ENCODE peak calls at places on chromosomes 3 and 15, in six cellular contexts. L, B, O, T, C and R are unnamed samples.
A peak's percentile ranks its signal among the peaks of the same experiment; 100 is the strongest.

GRCh38 chr3:184272269-184272668 is 3.6 kb upstream of the ECE2 start:
- DNase-seq in L (no peak), B (no peak), O (no peak), T (no peak), C (no peak), R (no peak)

GRCh38 chr3:108565506-108565905 is 23.7 kb downstream of the CIP2A start:
- DNase-seq in L (no peak), B (no peak), O (no peak), T (no peak), C (no peak), R (no peak)

GRCh38 chr3:46864051-46864881 is 1.0 kb upstream of the MYL3 start:
- DNase-seq in L (no peak), B (no peak), O (no peak), T (no peak), C (no peak), R (no peak)

GRCh38 chr15:25250011-25250596 is 188.7 kb downstream of the UBE3A start:
- DNase-seq in L (no peak), B (no peak), O (no peak), T (no peak), C (no peak), R (no peak)

GRCh38 chr3:184428561-184429175 is 48.8 kb downstream of the CHRD start:
- DNase-seq in L (no peak), B (no peak), O (no peak), T (no peak), C (no peak), R (no peak)

GRCh38 chr3:45143673-45144670 is 2.2 kb downstream of the CDCP1 start:
- DNase-seq in L (no peak), B (no peak), O (no peak), T (no peak), C (peak; percentile 78), R (no peak)

GRCh38 chr3:33855884-33856546 is 57.6 kb downstream of the PDCD6IP start:
- DNase-seq in L (no peak), B (no peak), O (no peak), T (no peak), C (no peak), R (no peak)

GRCh38 chr15:96619171-96619570 is 288.7 kb downstream of the NR2F2 start:
- DNase-seq in L (no peak), B (peak; percentile 22), O (no peak), T (no peak), C (no peak), R (no peak)

GRCh38 chr3:69936266-69936665 is 63.3 kb upstream of the SAMMSON start:
- DNase-seq in L (no peak), B (no peak), O (no peak), T (no peak), C (no peak), R (no peak)

GRCh38 chr3:122004123-122004522 is 17.9 kb downstream of the ILDR1 start:
- DNase-seq in L (no peak), B (no peak), O (no peak), T (no peak), C (no peak), R (no peak)

GRCh38 chr3:73727117-73727802 is 102.5 kb upstream of the PDZRN3 start:
- DNase-seq in L (peak; percentile 37), B (peak; percentile 73), O (peak; percentile 83), T (no peak), C (peak; percentile 98), R (peak; percentile 20)

GRCh38 chr15:35753486-35753885 is 207.5 kb upstream of the DPH6 start:
- DNase-seq in L (no peak), B (no peak), O (peak; percentile 68), T (no peak), C (no peak), R (no peak)

GRCh38 chr15:83848315-83849050 is 194.6 kb downstream of the ADAMTSL3 start:
- DNase-seq in L (no peak), B (no peak), O (peak; percentile 97), T (no peak), C (peak; percentile 82), R (no peak)

GRCh38 chr3:113890256-113890900 is 51.8 kb downstream of the GRAMD1C start:
- DNase-seq in L (peak; percentile 64), B (peak; percentile 28), O (no peak), T (no peak), C (no peak), R (no peak)

GRCh38 chr15:62482715-62483429 is 317.8 kb upstream of the C2CD4B start:
- DNase-seq in L (peak; percentile 85), B (peak; percentile 97), O (peak; percentile 65), T (peak; percentile 39), C (peak; percentile 73), R (peak; percentile 33)

GRCh38 chr3:187367561-187368103 is 553 bp upstream of the RTP4 start:
- DNase-seq in L (no peak), B (no peak), O (no peak), T (no peak), C (no peak), R (no peak)

GRCh38 chr3:187360087-187360486 is 8.1 kb upstream of the RTP4 start:
- DNase-seq in L (no peak), B (no peak), O (no peak), T (no peak), C (no peak), R (peak; percentile 14)

GRCh38 chr3:187360523-187361060 is 7.6 kb upstream of the RTP4 start:
- DNase-seq in L (no peak), B (no peak), O (no peak), T (no peak), C (no peak), R (no peak)

GRCh38 chr3:187361835-187362234 is 6.3 kb upstream of the RTP4 start:
- DNase-seq in L (no peak), B (peak; percentile 78), O (no peak), T (no peak), C (no peak), R (no peak)
- H2BK15ac ChIP-seq in L (no peak overlapping the region), B (no peak overlapping the region), O (no peak overlapping the region), T (no peak overlapping the region), C (no peak overlapping the region), R (no peak overlapping the region)

GRCh38 chr15:72591361-72591760 is 63.1 kb upstream of the GOLGA6B start:
- DNase-seq in L (no peak), B (no peak), O (peak; percentile 81), T (no peak), C (peak; percentile 37), R (no peak)
- H3K4me2 ChIP-seq in L (no peak overlapping the region), B (no peak overlapping the region), O (no peak overlapping the region), T (no peak overlapping the region), C (no peak overlapping the region), R (no peak overlapping the region)

DNA sequence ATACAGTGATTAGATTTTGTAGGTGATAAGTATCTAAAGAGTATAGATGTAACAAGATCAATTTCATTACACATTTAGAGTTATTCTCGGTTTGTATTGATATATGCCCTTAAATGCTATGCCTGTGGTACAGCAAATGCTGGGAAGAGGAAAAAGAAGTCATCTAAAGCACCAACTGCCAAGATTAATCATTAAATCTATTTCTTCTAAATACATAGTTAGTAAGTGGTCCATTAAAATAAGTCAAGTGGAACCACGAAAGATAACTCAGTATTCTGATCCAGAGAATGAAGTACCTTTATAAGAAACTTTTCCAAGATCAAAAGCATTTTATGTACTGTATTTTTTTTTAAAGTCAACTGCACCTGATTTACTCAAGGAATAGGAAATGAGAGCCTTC is 142.1 kb upstream of the CGNL1 start:
- DNase-seq in L (no peak), B (no peak), O (no peak), T (no peak), C (no peak), R (no peak)
- H3K4me1 ChIP-seq in L (peaks cover 3% of the 10 kb centered on the region), B (no peaks in the 10 kb centered on the region), O (peaks cover 11% of the 10 kb centered on the region), T (no peaks in the 10 kb centered on the region), C (peaks cover 6% of the 10 kb centered on the region), R (peaks cover 27% of the 10 kb centered on the region)

DNA sequence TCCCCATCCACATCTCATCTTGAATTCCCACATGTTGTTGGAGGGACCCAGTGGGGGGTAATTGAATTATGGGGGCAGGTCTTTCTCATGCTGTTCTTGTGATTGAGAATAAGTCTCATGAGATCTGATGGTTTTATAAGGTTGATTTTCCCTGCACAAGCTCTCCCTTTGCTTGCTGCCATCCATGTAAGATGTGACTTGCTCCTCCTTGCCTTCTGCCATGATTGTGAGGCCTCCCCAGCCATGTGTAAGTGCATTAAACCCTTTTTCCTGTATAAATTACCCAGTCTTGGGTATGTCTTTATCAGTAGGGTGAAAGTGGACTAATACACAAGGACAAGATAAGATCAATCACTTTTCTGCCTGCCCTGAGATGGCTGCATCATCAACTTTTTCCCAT is 5.8 kb upstream of the CCK start:
- DNase-seq in L (no peak), B (no peak), O (no peak), T (no peak), C (no peak), R (no peak)
- H2BK15ac ChIP-seq in L (no peak overlapping the region), B (no peak overlapping the region), O (no peak overlapping the region), T (no peak overlapping the region), C (no peak overlapping the region), R (no peak overlapping the region)

DNA sequence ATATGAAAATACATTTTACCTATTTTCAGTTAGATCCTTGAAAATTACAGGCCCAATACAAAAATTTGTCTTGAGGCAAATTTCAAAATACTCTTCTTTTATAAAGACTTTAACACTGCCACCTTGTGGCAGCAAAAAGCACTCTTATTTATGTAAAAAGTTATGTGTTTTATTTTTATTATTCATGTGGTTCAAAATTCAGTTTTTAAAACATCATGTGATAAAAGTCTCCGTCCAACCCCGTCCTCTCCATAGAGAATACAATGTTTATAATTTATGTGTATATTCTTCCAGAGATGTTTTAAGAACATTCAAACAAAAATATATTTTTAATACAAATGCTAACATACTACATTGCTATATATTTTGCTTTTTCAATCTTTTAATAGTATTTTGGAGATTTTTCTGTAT is 36.9 kb upstream of the TRIM59 start:
- DNase-seq in L (no peak), B (peak; percentile 37), O (peak; percentile 71), T (no peak), C (peak; percentile 52), R (peak; percentile 9)
- H3K4me2 ChIP-seq in L (no peak overlapping the region), B (no peak overlapping the region), O (no peak overlapping the region), T (no peak overlapping the region), C (no peak overlapping the region), R (no peak overlapping the region)